ENCODE peak calls at places on chromosomes 5 and 9, in four cellular contexts. P is heart left ventricle, F is GM20000, Z is right atrium auricular region. U is an unnamed sample.

GRCh38 chr5:177077335-177077734 is 9.4 kb upstream of the FGFR4 start:
- DNase-seq in Z (no peak), P (peak), F (no peak), U (no peak)

GRCh38 chr5:41281215-41281810 is 68.0 kb upstream of the C6 start:
- DNase-seq in F (no peak), P (no peak), Z (no peak), U (no peak)

GRCh38 chr9:130763585-130764200 is 70.1 kb downstream of the EXOSC2 start:
- DNase-seq in F (no peak), Z (no peak), P (no peak), U (no peak)

GRCh38 chr5:31641059-31641458 is 2.1 kb downstream of the PDZD2 start:
- DNase-seq in F (no peak), Z (no peak), P (no peak), U (no peak)

GRCh38 chr5:150676578-150676977 is 15.5 kb downstream of the MYOZ3 start:
- DNase-seq in Z (no peak), F (no peak), P (no peak), U (no peak)

GRCh38 chr9:92808726-92809451 is 44.3 kb upstream of the BICD2 start:
- DNase-seq in P (peak), F (peak), Z (no peak), U (peak)

GRCh38 chr5:150139334-150139733 is 16.3 kb downstream of the PDGFRB start:
- DNase-seq in P (no peak), F (no peak), Z (no peak), U (no peak)

GRCh38 chr9:20289416-20289815 is 332.9 kb downstream of the MLLT3 start:
- DNase-seq in F (no peak), Z (no peak), P (no peak), U (no peak)

GRCh38 chr5:135037519-135038201 is 3.6 kb upstream of the PITX1 start:
- DNase-seq in F (no peak), Z (no peak), P (no peak), U (no peak)

GRCh38 chr5:179618923-179619554 is 4.4 kb downstream of the HNRNPH1 start:
- DNase-seq in Z (no peak), F (no peak), P (no peak), U (no peak)

GRCh38 chr9:87238545-87238944 is 259.1 kb upstream of the DAPK1 start:
- DNase-seq in Z (no peak), P (no peak), F (no peak), U (no peak)

GRCh38 chr9:133173056-133173455 is 9.3 kb upstream of the GBGT1 start:
- DNase-seq in Z (no peak), P (no peak), F (no peak), U (no peak)

GRCh38 chr5:54900906-54901725 is 84.3 kb downstream of the ESM1 start:
- DNase-seq in Z (no peak), F (no peak), P (no peak), U (no peak)

GRCh38 chr9:16884952-16885513 is 14.6 kb upstream of the BNC2 start:
- DNase-seq in F (no peak), Z (no peak), P (no peak), U (no peak)

GRCh38 chr5:5886812-5887486 is 464.5 kb downstream of the ICE1 start:
- DNase-seq in F (peak), Z (no peak), P (no peak), U (peak)

GRCh38 chr9:132068604-132069003 is 11.1 kb downstream of the MED27 start:
- DNase-seq in P (no peak), F (no peak), Z (no peak), U (no peak)

GRCh38 chr5:23631283-23632045 is 124.1 kb downstream of the PRDM9 start:
- DNase-seq in Z (no peak), P (peak), F (no peak), U (no peak)

GRCh38 chr9:124818431-124819281 is 34.6 kb upstream of the WDR38 start:
- DNase-seq in Z (no peak), P (peak), F (no peak), U (no peak)

GRCh38 chr5:5497132-5497748 is 74.8 kb downstream of the ICE1 start:
- DNase-seq in F (peak), Z (peak), P (peak), U (peak)

GRCh38 chr9:86714976-86715375 is 232.3 kb downstream of the GAS1 start:
- DNase-seq in Z (no peak), F (no peak), P (no peak), U (no peak)

GRCh38 chr5:57172466-57172961 is 1.3 kb upstream of the GPBP1 start:
- DNase-seq in F (no peak), P (no peak), Z (no peak), U (no peak)

GRCh38 chr9:19876569-19877316 is 87.9 kb upstream of the SLC24A2 start:
- DNase-seq in F (no peak), P (no peak), Z (no peak), U (no peak)

GRCh38 chr5:55276771-55277170 is 30.7 kb downstream of the DHX29 start:
- DNase-seq in P (no peak), Z (no peak), F (no peak), U (no peak)

GRCh38 chr5:622946-623522 is 10.9 kb downstream of the CEP72 start:
- DNase-seq in Z (no peak), P (no peak), F (no peak), U (no peak)

GRCh38 chr5:94693845-94694370 is 75.4 kb downstream of the SLF1 start:
- DNase-seq in P (no peak), F (no peak), Z (no peak), U (no peak)

GRCh38 chr9:90342607-90343006 is 300.0 kb downstream of the DIRAS2 start:
- DNase-seq in F (no peak), Z (no peak), P (no peak), U (no peak)

GRCh38 chr5:42880621-42881020 is 68.9 kb upstream of the SELENOP start:
- DNase-seq in Z (no peak), P (no peak), F (no peak), U (no peak)

GRCh38 chr9:20441704-20442423 is 180.4 kb downstream of the MLLT3 start:
- DNase-seq in P (no peak), Z (no peak), F (no peak), U (no peak)

GRCh38 chr9:110623462-110624025 is 44.0 kb upstream of the SVEP1 start:
- DNase-seq in F (peak), Z (no peak), P (no peak), U (peak)

GRCh38 chr5:178589180-178590140 is 733 bp downstream of the COL23A1 start:
- DNase-seq in F (no peak), Z (no peak), P (peak), U (peak)
- TF ChIP-seq CTCF in F (no peak), Z (peak), P (no peak), U (no peak)

GRCh38 chr9:75299324-75299723 is 211.0 kb downstream of the OSTF1 start:
- DNase-seq in F (no peak), Z (no peak), P (no peak), U (no peak)
- TF ChIP-seq CTCF in F (no peak), Z (no peak), P (no peak), U (no peak)

DNA sequence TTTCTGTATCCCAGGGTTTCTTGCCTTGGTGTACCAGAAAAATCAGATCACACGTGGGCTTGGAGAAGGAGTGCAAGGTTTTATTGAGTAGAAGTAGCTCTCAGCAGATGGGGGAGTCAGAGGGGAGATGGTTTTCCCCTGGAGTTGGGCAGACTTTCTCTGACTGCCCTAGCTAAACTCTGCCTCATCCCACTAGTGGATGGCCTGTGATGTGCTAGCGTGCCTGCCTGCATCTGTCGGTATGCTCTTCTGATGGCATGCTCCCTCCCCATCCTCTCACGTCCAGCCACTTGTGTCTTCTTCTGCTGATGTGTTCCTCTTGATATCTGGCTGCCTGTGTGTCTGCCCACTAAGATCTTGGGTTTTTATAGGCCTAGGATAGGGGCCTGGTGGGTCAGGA is 616.1 kb upstream of the RGMB start:
- DNase-seq in Z (no peak), F (no peak), P (no peak), U (no peak)
- TF ChIP-seq CTCF in Z (no peak), F (no peak), P (no peak), U (no peak)

GRCh38 chr9:98132158-98132557 is 13.1 kb upstream of the TRIM14 start:
- DNase-seq in Z (no peak), F (no peak), P (no peak), U (no peak)
- TF ChIP-seq CTCF in Z (no peak), F (no peak), P (no peak), U (no peak)

GRCh38 chr9:134364391-134365114 is 38.3 kb downstream of the RXRA start:
- DNase-seq in P (no peak), F (peak), Z (no peak), U (no peak)
- TF ChIP-seq CTCF in P (peak), F (no peak), Z (peak), U (no peak)